ENCODE peak calls at places on chromosomes 1 and 21, in eight cellular contexts. One of them, this sample, is unnamed. For H3K4me1, the result is how much of the 10 kb centered on the place peaks cover.

GRCh38 chr1:205970486-205970885 is 27.2 kb upstream of the SLC26A9 start:
- DNase-seq in tibial nerve: no peak
- DNase-seq in prostate gland: no peak
- DNase-seq in IMR-90: no peak
- DNase-seq in suprapubic skin: no peak
- DNase-seq in hepatocyte: no peak
- DNase-seq in BE2C: no peak
- DNase-seq in pancreas: no peak
- DNase-seq in this sample: no peak

GRCh38 chr1:182616130-182617074 is 12.2 kb upstream of the RGS16 start:
- DNase-seq in tibial nerve: peak
- DNase-seq in prostate gland: peak
- DNase-seq in IMR-90: peak
- DNase-seq in suprapubic skin: peak
- DNase-seq in hepatocyte: peak
- DNase-seq in BE2C: peak
- DNase-seq in pancreas: peak
- DNase-seq in this sample: peak

GRCh38 chr1:42940851-42941639 is 17.6 kb downstream of the SLC2A1 start:
- DNase-seq in tibial nerve: peak
- DNase-seq in prostate gland: peak
- DNase-seq in IMR-90: peak
- DNase-seq in suprapubic skin: no peak
- DNase-seq in hepatocyte: peak
- DNase-seq in BE2C: no peak
- DNase-seq in pancreas: no peak
- DNase-seq in this sample: no peak

GRCh38 chr1:78645728-78646127 is 3.9 kb upstream of the IFI44 start:
- DNase-seq in tibial nerve: no peak
- DNase-seq in prostate gland: no peak
- DNase-seq in IMR-90: no peak
- DNase-seq in suprapubic skin: no peak
- DNase-seq in hepatocyte: no peak
- DNase-seq in BE2C: no peak
- DNase-seq in pancreas: no peak
- DNase-seq in this sample: peak

GRCh38 chr1:156123356-156124196 is 9.1 kb downstream of the LMNA start:
- DNase-seq in tibial nerve: peak
- DNase-seq in prostate gland: peak
- DNase-seq in IMR-90: peak
- DNase-seq in suprapubic skin: peak
- DNase-seq in hepatocyte: peak
- DNase-seq in BE2C: peak
- DNase-seq in pancreas: peak
- DNase-seq in this sample: peak

GRCh38 chr1:224512600-224513151 is 78.1 kb upstream of the WDR26 start:
- DNase-seq in tibial nerve: no peak
- DNase-seq in prostate gland: no peak
- DNase-seq in IMR-90: no peak
- DNase-seq in suprapubic skin: no peak
- DNase-seq in hepatocyte: no peak
- DNase-seq in BE2C: no peak
- DNase-seq in pancreas: no peak
- DNase-seq in this sample: no peak

GRCh38 chr1:206651958-206652890 is 16.9 kb downstream of the DYRK3 start:
- DNase-seq in tibial nerve: no peak
- DNase-seq in prostate gland: no peak
- DNase-seq in IMR-90: no peak
- DNase-seq in suprapubic skin: no peak
- DNase-seq in hepatocyte: no peak
- DNase-seq in BE2C: no peak
- DNase-seq in pancreas: peak
- DNase-seq in this sample: no peak

GRCh38 chr1:26799479-26800133 is 11.9 kb downstream of the PIGV start:
- DNase-seq in tibial nerve: no peak
- DNase-seq in prostate gland: peak
- DNase-seq in IMR-90: peak
- DNase-seq in suprapubic skin: no peak
- DNase-seq in hepatocyte: peak
- DNase-seq in BE2C: no peak
- DNase-seq in pancreas: no peak
- DNase-seq in this sample: peak

GRCh38 chr1:18532390-18533170 is 51.9 kb downstream of the KLHDC7A start:
- DNase-seq in tibial nerve: no peak
- DNase-seq in prostate gland: no peak
- DNase-seq in IMR-90: no peak
- DNase-seq in suprapubic skin: peak
- DNase-seq in hepatocyte: no peak
- DNase-seq in BE2C: no peak
- DNase-seq in pancreas: no peak
- DNase-seq in this sample: no peak

GRCh38 chr1:152013664-152014237 is 20.1 kb upstream of the S100A10 start:
- DNase-seq in tibial nerve: no peak
- DNase-seq in prostate gland: peak
- DNase-seq in IMR-90: peak
- DNase-seq in suprapubic skin: no peak
- DNase-seq in hepatocyte: peak
- DNase-seq in BE2C: peak
- DNase-seq in pancreas: no peak
- DNase-seq in this sample: no peak

GRCh38 chr1:79006564-79006963 is at the start of gene ADGRL4:
- DNase-seq in tibial nerve: no peak
- DNase-seq in prostate gland: no peak
- DNase-seq in IMR-90: peak
- DNase-seq in suprapubic skin: no peak
- DNase-seq in hepatocyte: peak
- DNase-seq in BE2C: no peak
- DNase-seq in pancreas: no peak
- DNase-seq in this sample: peak

GRCh38 chr1:30743584-30744059 is 14.0 kb downstream of the LAPTM5 start:
- DNase-seq in tibial nerve: no peak
- DNase-seq in prostate gland: no peak
- DNase-seq in IMR-90: no peak
- DNase-seq in suprapubic skin: no peak
- DNase-seq in hepatocyte: no peak
- DNase-seq in BE2C: no peak
- DNase-seq in pancreas: no peak
- DNase-seq in this sample: no peak

GRCh38 chr1:24540906-24541710 is 14.8 kb upstream of the NCMAP start:
- DNase-seq in tibial nerve: no peak
- DNase-seq in prostate gland: peak
- DNase-seq in IMR-90: peak
- DNase-seq in suprapubic skin: no peak
- DNase-seq in hepatocyte: peak
- DNase-seq in BE2C: no peak
- DNase-seq in pancreas: no peak
- DNase-seq in this sample: no peak

GRCh38 chr1:63063367-63063766 is 259.0 kb upstream of the FOXD3 start:
- DNase-seq in tibial nerve: no peak
- DNase-seq in prostate gland: no peak
- DNase-seq in IMR-90: no peak
- DNase-seq in suprapubic skin: no peak
- DNase-seq in hepatocyte: no peak
- DNase-seq in BE2C: no peak
- DNase-seq in pancreas: no peak
- DNase-seq in this sample: no peak

GRCh38 chr1:24186031-24186710 is 918 bp downstream of the IFNLR1 start:
- DNase-seq in tibial nerve: no peak
- DNase-seq in prostate gland: peak
- DNase-seq in IMR-90: no peak
- DNase-seq in suprapubic skin: no peak
- DNase-seq in hepatocyte: peak
- DNase-seq in BE2C: no peak
- DNase-seq in pancreas: no peak
- DNase-seq in this sample: no peak

GRCh38 chr21:41868062-41868710 is 11.0 kb downstream of the PRDM15 start:
- DNase-seq in tibial nerve: no peak
- DNase-seq in prostate gland: no peak
- DNase-seq in IMR-90: peak
- DNase-seq in suprapubic skin: no peak
- DNase-seq in hepatocyte: no peak
- DNase-seq in BE2C: no peak
- DNase-seq in pancreas: no peak
- DNase-seq in this sample: no peak

GRCh38 chr1:81803423-81804103 is 2.8 kb downstream of the ADGRL2 start:
- DNase-seq in tibial nerve: peak
- DNase-seq in prostate gland: peak
- DNase-seq in IMR-90: peak
- DNase-seq in suprapubic skin: no peak
- DNase-seq in hepatocyte: peak
- DNase-seq in BE2C: no peak
- DNase-seq in pancreas: no peak
- DNase-seq in this sample: no peak

GRCh38 chr1:157994704-157995540 is 1.5 kb downstream of the KIRREL1 start:
- DNase-seq in tibial nerve: no peak
- DNase-seq in prostate gland: no peak
- DNase-seq in IMR-90: peak
- DNase-seq in suprapubic skin: no peak
- DNase-seq in hepatocyte: no peak
- DNase-seq in BE2C: no peak
- DNase-seq in pancreas: no peak
- DNase-seq in this sample: no peak

GRCh38 chr1:1847501-1848289 is 43.2 kb downstream of the GNB1 start:
- DNase-seq in tibial nerve: no peak
- DNase-seq in prostate gland: no peak
- DNase-seq in IMR-90: no peak
- DNase-seq in suprapubic skin: no peak
- DNase-seq in hepatocyte: no peak
- DNase-seq in BE2C: no peak
- DNase-seq in pancreas: no peak
- DNase-seq in this sample: no peak
- H3K4me1 ChIP-seq in tibial nerve: half or more
- H3K4me1 ChIP-seq in prostate gland: under half
- H3K4me1 ChIP-seq in IMR-90: under half
- H3K4me1 ChIP-seq in suprapubic skin: under half
- H3K4me1 ChIP-seq in hepatocyte: under half
- H3K4me1 ChIP-seq in BE2C: under half
- H3K4me1 ChIP-seq in pancreas: under half
- H3K4me1 ChIP-seq in this sample: under half

DNA sequence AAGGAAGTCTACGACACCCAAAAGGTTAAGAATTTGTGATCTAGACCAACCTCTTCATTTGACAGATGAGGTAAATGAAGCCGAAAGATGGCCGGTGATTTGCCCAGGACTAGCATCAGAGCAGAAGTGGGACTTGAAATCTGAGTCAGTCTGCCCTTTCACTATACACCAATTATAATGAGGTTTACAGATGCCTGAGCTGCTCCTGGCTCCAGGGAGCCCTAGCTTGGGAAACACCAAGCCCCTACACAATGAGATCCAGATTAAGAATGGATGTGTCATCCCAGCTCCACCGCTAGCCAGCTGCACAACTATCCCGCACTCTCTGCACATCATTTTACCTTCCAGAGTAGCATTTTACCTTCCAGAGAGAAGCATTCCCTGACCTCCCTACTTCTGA is 26.9 kb downstream of the SERTAD4 start:
- DNase-seq in tibial nerve: peak
- DNase-seq in prostate gland: no peak
- DNase-seq in IMR-90: peak
- DNase-seq in suprapubic skin: no peak
- DNase-seq in hepatocyte: no peak
- DNase-seq in BE2C: no peak
- DNase-seq in pancreas: no peak
- DNase-seq in this sample: no peak
- TF ChIP-seq CTCF in tibial nerve: no peak
- TF ChIP-seq CTCF in prostate gland: no peak
- TF ChIP-seq CTCF in IMR-90: no peak
- TF ChIP-seq CTCF in suprapubic skin: no peak
- TF ChIP-seq CTCF in hepatocyte: no peak
- TF ChIP-seq CTCF in BE2C: no peak
- TF ChIP-seq CTCF in pancreas: no peak
- TF ChIP-seq CTCF in this sample: no peak

DNA sequence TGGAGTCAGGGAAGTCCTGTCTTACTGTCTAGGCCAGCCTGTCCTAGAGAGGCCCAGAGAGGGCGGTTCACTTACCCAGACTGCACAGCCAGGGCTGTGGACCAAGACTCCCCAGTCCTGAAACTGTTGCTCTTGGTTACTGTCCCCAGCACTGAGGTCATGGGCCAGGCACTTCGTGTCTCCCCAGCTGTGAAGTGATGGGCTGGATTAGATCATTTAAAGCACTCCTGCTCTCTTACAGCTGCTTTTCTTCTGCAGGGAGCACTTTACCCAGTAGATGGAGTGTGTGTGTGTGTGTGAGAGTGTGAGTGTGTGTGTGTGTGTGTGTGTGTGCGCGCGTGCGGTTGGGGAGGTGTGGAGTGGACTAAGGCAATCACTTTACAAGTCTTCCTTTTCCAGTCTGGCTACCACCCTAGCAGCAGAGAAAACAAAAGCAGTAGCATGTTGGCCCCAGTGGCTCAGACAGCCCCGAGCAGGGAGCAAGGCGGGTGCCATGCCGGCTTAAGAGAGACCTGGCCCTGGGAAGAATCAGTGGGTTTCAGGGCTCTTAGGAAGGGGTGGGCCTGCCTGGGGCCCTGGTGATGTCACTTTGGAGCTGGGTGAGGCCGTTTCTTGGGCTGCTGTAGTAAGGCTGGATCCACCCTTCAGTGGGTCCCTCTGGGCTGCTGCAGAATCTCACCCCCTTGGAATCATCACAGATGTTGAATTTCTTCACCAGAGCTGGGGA is 2.4 kb downstream of the SPSB1 start:
- DNase-seq in tibial nerve: peak
- DNase-seq in prostate gland: no peak
- DNase-seq in IMR-90: peak
- DNase-seq in suprapubic skin: no peak
- DNase-seq in hepatocyte: peak
- DNase-seq in BE2C: no peak
- DNase-seq in pancreas: no peak
- DNase-seq in this sample: peak
- H3K4me3 ChIP-seq in tibial nerve: peak
- H3K4me3 ChIP-seq in prostate gland: peak
- H3K4me3 ChIP-seq in IMR-90: peak
- H3K4me3 ChIP-seq in suprapubic skin: peak
- H3K4me3 ChIP-seq in hepatocyte: peak
- H3K4me3 ChIP-seq in BE2C: no peak
- H3K4me3 ChIP-seq in pancreas: no peak
- H3K4me3 ChIP-seq in this sample: peak

GRCh38 chr1:197440730-197441129 is 172.7 kb downstream of the CRB1 start:
- DNase-seq in tibial nerve: no peak
- DNase-seq in prostate gland: no peak
- DNase-seq in IMR-90: no peak
- DNase-seq in suprapubic skin: no peak
- DNase-seq in hepatocyte: no peak
- DNase-seq in BE2C: no peak
- DNase-seq in pancreas: no peak
- DNase-seq in this sample: no peak

GRCh38 chr1:197444754-197445153 is 176.7 kb downstream of the CRB1 start:
- DNase-seq in tibial nerve: no peak
- DNase-seq in prostate gland: no peak
- DNase-seq in IMR-90: peak
- DNase-seq in suprapubic skin: no peak
- DNase-seq in hepatocyte: no peak
- DNase-seq in BE2C: no peak
- DNase-seq in pancreas: no peak
- DNase-seq in this sample: no peak

GRCh38 chr1:197439708-197440107 is 171.7 kb downstream of the CRB1 start:
- DNase-seq in tibial nerve: no peak
- DNase-seq in prostate gland: no peak
- DNase-seq in IMR-90: no peak
- DNase-seq in suprapubic skin: no peak
- DNase-seq in hepatocyte: no peak
- DNase-seq in BE2C: no peak
- DNase-seq in pancreas: no peak
- DNase-seq in this sample: no peak

GRCh38 chr1:197437891-197438853 is 170.1 kb downstream of the CRB1 start:
- DNase-seq in tibial nerve: no peak
- DNase-seq in prostate gland: no peak
- DNase-seq in IMR-90: peak
- DNase-seq in suprapubic skin: no peak
- DNase-seq in hepatocyte: no peak
- DNase-seq in BE2C: peak
- DNase-seq in pancreas: no peak
- DNase-seq in this sample: no peak

GRCh38 chr1:197441990-197442389 is 173.9 kb downstream of the CRB1 start:
- DNase-seq in tibial nerve: peak
- DNase-seq in prostate gland: no peak
- DNase-seq in IMR-90: peak
- DNase-seq in suprapubic skin: no peak
- DNase-seq in hepatocyte: peak
- DNase-seq in BE2C: no peak
- DNase-seq in pancreas: no peak
- DNase-seq in this sample: peak
- H3K4me1 ChIP-seq in tibial nerve: under half
- H3K4me1 ChIP-seq in prostate gland: under half
- H3K4me1 ChIP-seq in IMR-90: under half
- H3K4me1 ChIP-seq in suprapubic skin: under half
- H3K4me1 ChIP-seq in hepatocyte: under half
- H3K4me1 ChIP-seq in BE2C: under half
- H3K4me1 ChIP-seq in pancreas: under half
- H3K4me1 ChIP-seq in this sample: under half

This sample was measured in heart right ventricle.